ENCODE peak calls at places on chromosomes 1 and 21, in nine cellular contexts. C, F, O, Q, Z, G, X, P and I are unnamed samples.

GRCh38 chr1:55632058-55632457 is 416.9 kb upstream of the USP24 start:
- DNase-seq in C (no peak), F (no peak), O (no peak), Q (no peak), Z (no peak), G (no peak), X (no peak), P (no peak), I (no peak)

GRCh38 chr21:31557421-31557955 is 102.0 kb upstream of the SOD1 start:
- DNase-seq in C (no peak), F (no peak), O (no peak), Q (peak), Z (peak), G (peak), X (no peak), P (peak), I (peak)

GRCh38 chr1:248825136-248825535 is 579 bp downstream of the SH3BP5L start:
- DNase-seq in C (no peak), F (no peak), O (no peak), Q (no peak), Z (no peak), G (no peak), X (no peak), P (no peak), I (no peak)

GRCh38 chr1:39105841-39106765 is 80.0 kb downstream of the NDUFS5 start:
- DNase-seq in C (peak), F (no peak), O (no peak), Q (peak), Z (peak), G (peak), X (peak), P (no peak), I (peak)

GRCh38 chr1:13605159-13605558 is 21.5 kb downstream of the PDPN start:
- DNase-seq in C (no peak), F (no peak), O (no peak), Q (no peak), Z (no peak), G (no peak), X (no peak), P (no peak), I (no peak)

GRCh38 chr1:170545476-170545875 is 13.5 kb downstream of the GORAB start:
- DNase-seq in C (no peak), F (no peak), O (no peak), Q (no peak), Z (no peak), G (no peak), X (no peak), P (no peak), I (no peak)

GRCh38 chr1:234896477-234897364 is 231.9 kb downstream of the TOMM20 start:
- DNase-seq in C (no peak), F (no peak), O (no peak), Q (no peak), Z (no peak), G (no peak), X (no peak), P (no peak), I (no peak)

GRCh38 chr1:27071049-27071416 is 58.4 kb upstream of the TENT5B start:
- DNase-seq in C (no peak), F (peak), O (no peak), Q (no peak), Z (no peak), G (peak), X (no peak), P (peak), I (peak)

GRCh38 chr21:31372176-31372765 is 28.2 kb upstream of the TIAM1 start:
- DNase-seq in C (no peak), F (no peak), O (no peak), Q (no peak), Z (no peak), G (no peak), X (no peak), P (no peak), I (no peak)

GRCh38 chr1:151370211-151370911 is 2.1 kb downstream of the SELENBP1 start:
- DNase-seq in C (no peak), F (no peak), O (no peak), Q (no peak), Z (no peak), G (no peak), X (no peak), P (no peak), I (peak)

GRCh38 chr1:31574749-31575372 is 1.5 kb upstream of the TINAGL1 start:
- DNase-seq in C (no peak), F (no peak), O (no peak), Q (no peak), Z (no peak), G (no peak), X (no peak), P (no peak), I (no peak)

GRCh38 chr1:46097149-46097472 is 35.3 kb downstream of the PIK3R3 start:
- DNase-seq in C (no peak), F (no peak), O (no peak), Q (no peak), Z (no peak), G (no peak), X (no peak), P (no peak), I (peak)

GRCh38 chr1:67646145-67647035 is 38.6 kb upstream of the GADD45A start:
- DNase-seq in C (no peak), F (peak), O (no peak), Q (peak), Z (no peak), G (peak), X (no peak), P (peak), I (peak)

GRCh38 chr1:10901894-10902805 is 105.7 kb upstream of the CASZ1 start:
- DNase-seq in C (no peak), F (no peak), O (no peak), Q (no peak), Z (no peak), G (no peak), X (no peak), P (no peak), I (no peak)

GRCh38 chr1:216422821-216423529 is at the start of gene USH2A:
- DNase-seq in C (no peak), F (no peak), O (no peak), Q (peak), Z (no peak), G (peak), X (no peak), P (peak), I (peak)

GRCh38 chr1:172356620-172357019 is 63.9 kb upstream of the C1orf105 start:
- DNase-seq in C (no peak), F (no peak), O (no peak), Q (no peak), Z (no peak), G (no peak), X (no peak), P (no peak), I (peak)

GRCh38 chr1:10498231-10498630 is 23.5 kb downstream of the PEX14 start:
- DNase-seq in C (no peak), F (no peak), O (no peak), Q (no peak), Z (no peak), G (no peak), X (no peak), P (no peak), I (no peak)

GRCh38 chr1:42934541-42935312 is 23.9 kb downstream of the SLC2A1 start:
- DNase-seq in C (no peak), F (no peak), O (no peak), Q (no peak), Z (no peak), G (no peak), X (no peak), P (no peak), I (no peak)

GRCh38 chr1:18536356-18536755 is 55.6 kb downstream of the KLHDC7A start:
- DNase-seq in C (no peak), F (no peak), O (no peak), Q (no peak), Z (no peak), G (no peak), X (no peak), P (no peak), I (no peak)

GRCh38 chr21:37367758-37368535 is 1.4 kb downstream of the DYRK1A start:
- DNase-seq in C (peak), F (no peak), O (no peak), Q (no peak), Z (peak), G (no peak), X (no peak), P (no peak), I (peak)

GRCh38 chr1:178344513-178345077 is 152.2 kb downstream of the CLEC20A start:
- DNase-seq in C (peak), F (no peak), O (no peak), Q (no peak), Z (no peak), G (no peak), X (no peak), P (no peak), I (peak)

GRCh38 chr1:225772323-225772768 is 5.3 kb upstream of the SRP9 start:
- DNase-seq in C (peak), F (peak), O (no peak), Q (peak), Z (no peak), G (peak), X (peak), P (peak), I (peak)

GRCh38 chr1:7427066-7427465 is 344.0 kb upstream of the VAMP3 start:
- DNase-seq in C (no peak), F (no peak), O (no peak), Q (no peak), Z (no peak), G (no peak), X (no peak), P (no peak), I (no peak)